ENCODE peak calls at places on chromosome 6, in nine cellular contexts. A, P, I, K, U, E, R, S and L are unnamed samples.
A peak's percentile ranks its signal among the peaks of the same experiment; 100 is the strongest.

GRCh38 chr6:100663219-100663863 is 198.6 kb upstream of the SIM1 start:
- DNase-seq in A (no peak), I (no peak), R (no peak), S (no peak), K (no peak), U (no peak), E (no peak), P (no peak), L (no peak)

GRCh38 chr6:37172991-37173572 is 3.1 kb downstream of the PIM1 start:
- DNase-seq in R (no peak), A (no peak), P (no peak), S (no peak), E (no peak), I (no peak), U (no peak), K (no peak), L (no peak)

GRCh38 chr6:153210083-153210482 is 79.0 kb upstream of the RGS17 start:
- DNase-seq in R (no peak), S (peak; percentile 11), A (no peak), I (no peak), K (no peak), U (no peak), P (no peak), E (no peak), L (no peak)

GRCh38 chr6:23633986-23634385 is 492.0 kb upstream of the NRSN1 start:
- DNase-seq in P (no peak), R (no peak), U (no peak), K (no peak), I (peak; percentile 16), E (no peak), A (no peak), S (no peak), L (no peak)

GRCh38 chr6:46776070-46776752 is 17.0 kb upstream of the MEP1A start:
- DNase-seq in I (no peak), K (no peak), S (no peak), E (no peak), A (no peak), R (no peak), U (no peak), P (no peak), L (no peak)

GRCh38 chr6:74953708-74954107 is 252.1 kb downstream of the COL12A1 start:
- DNase-seq in I (no peak), S (no peak), P (no peak), A (no peak), K (no peak), R (no peak), U (no peak), E (no peak), L (no peak)

GRCh38 chr6:44569931-44570385 is 182.5 kb downstream of the CDC5L start:
- DNase-seq in E (no peak), A (no peak), R (no peak), P (peak; percentile 80), I (no peak), K (no peak), U (no peak), S (peak; percentile 62), L (no peak)

GRCh38 chr6:81772741-81773140 is 20.3 kb upstream of the TENT5A start:
- DNase-seq in S (peak; percentile 18), P (no peak), U (no peak), K (no peak), R (no peak), A (no peak), E (peak; percentile 71), I (no peak), L (no peak)

GRCh38 chr6:122365775-122366403 is 33.6 kb upstream of the HSF2 start:
- DNase-seq in S (no peak), U (no peak), P (no peak), E (no peak), R (no peak), I (no peak), K (no peak), A (no peak), L (no peak)

GRCh38 chr6:129183681-129184216 is 300.8 kb downstream of the LAMA2 start:
- DNase-seq in K (no peak), I (no peak), P (no peak), R (no peak), A (no peak), E (no peak), U (no peak), S (no peak), L (no peak)

GRCh38 chr6:156718647-156719394 is 58.4 kb upstream of the ARID1B start:
- DNase-seq in S (no peak), A (no peak), K (peak; percentile 70), I (no peak), E (peak; percentile 65), R (no peak), U (peak; percentile 33), P (peak; percentile 91), L (no peak)

GRCh38 chr6:40907198-40907701 is 131.8 kb downstream of the UNC5CL start:
- DNase-seq in R (no peak), U (peak; percentile 60), A (no peak), E (peak; percentile 39), I (no peak), P (peak; percentile 81), S (no peak), K (no peak), L (no peak)

GRCh38 chr6:26552640-26553189 is 14.5 kb downstream of the HMGN4 start:
- DNase-seq in U (no peak), K (no peak), I (no peak), S (no peak), R (no peak), P (no peak), E (no peak), A (no peak), L (no peak)

GRCh38 chr6:105136433-105137350 is 43.1 kb downstream of the POPDC3 start:
- DNase-seq in A (no peak), I (peak; percentile 57), K (peak; percentile 59), S (no peak), E (peak; percentile 16), R (no peak), U (peak; percentile 57), P (peak; percentile 84), L (peak; percentile 63)

GRCh38 chr6:138491020-138491419 is 8.3 kb downstream of the NHSL1 start:
- DNase-seq in P (no peak), A (no peak), U (no peak), R (no peak), S (no peak), K (no peak), E (no peak), I (no peak), L (no peak)

GRCh38 chr6:20096506-20096905 is 115.8 kb downstream of the MBOAT1 start:
- DNase-seq in P (no peak), E (no peak), I (no peak), K (no peak), R (no peak), U (no peak), S (no peak), A (no peak), L (no peak)

GRCh38 chr6:39128106-39128505 is 13.1 kb upstream of the SAYSD1 start:
- DNase-seq in K (no peak), I (no peak), U (no peak), A (no peak), R (no peak), S (no peak), P (no peak), E (no peak), L (no peak)

GRCh38 chr6:138377844-138378243 is at the start of gene SMIM28:
- DNase-seq in P (no peak), R (no peak), I (no peak), A (no peak), K (no peak), U (no peak), E (no peak), S (no peak), L (no peak)

GRCh38 chr6:4776967-4777925 is 1.0 kb downstream of the CDYL start:
- DNase-seq in U (no peak), A (peak; percentile 71), K (no peak), E (no peak), P (no peak), R (no peak), S (no peak), I (no peak), L (peak; percentile 67)

GRCh38 chr6:158287047-158287446 is 25.2 kb upstream of the TULP4 start:
- DNase-seq in E (no peak), S (no peak), P (no peak), U (no peak), I (no peak), K (no peak), A (no peak), R (no peak), L (no peak)

GRCh38 chr6:47362857-47363461 is 53.3 kb upstream of the TNFRSF21 start:
- DNase-seq in P (no peak), K (no peak), S (no peak), R (no peak), U (no peak), I (no peak), A (no peak), E (no peak), L (no peak)

GRCh38 chr6:142653710-142654274 is 291.2 kb downstream of the HIVEP2 start:
- DNase-seq in U (no peak), K (no peak), A (no peak), I (no peak), R (no peak), P (no peak), S (no peak), E (no peak), L (no peak)

GRCh38 chr6:169035381-169036280 is 218.0 kb downstream of the THBS2 start:
- DNase-seq in R (no peak), K (no peak), P (peak; percentile 82), I (no peak), S (no peak), A (no peak), E (no peak), U (no peak), L (no peak)

GRCh38 chr6:44054635-44055559 is 72.4 kb downstream of the MRPL14 start:
- DNase-seq in R (no peak), E (no peak), A (no peak), S (no peak), P (no peak), I (no peak), U (no peak), K (no peak), L (no peak)